ENCODE peak calls at places on chromosomes 12 and 14, in nine cellular contexts. P is Peyer's patch, D is PC-3, Y is mesendoderm, V is ovary, O is tibial nerve, C is colonic mucosa, Z is transverse colon, K is mammary epithelial cell. I is an unnamed sample.

GRCh38 chr12:30450872-30451271 is 244.8 kb downstream of the IPO8 start:
- DNase-seq in K (no peak), C (no peak), V (no peak), O (no peak), Z (no peak), P (no peak), Y (peak; percentile 14), D (peak; percentile 73), I (no peak)

GRCh38 chr14:63890553-63890952 is 37.7 kb downstream of the SYNE2 start:
- DNase-seq in P (no peak), Z (no peak), K (peak; percentile 35), O (no peak), D (no peak), C (no peak), Y (no peak), V (no peak), I (no peak)

GRCh38 chr14:92890830-92891598 is 31.9 kb upstream of the CHGA start:
- DNase-seq in P (no peak), O (no peak), D (peak; percentile 22), V (no peak), K (peak; percentile 29), Y (no peak), C (no peak), Z (no peak), I (peak; percentile 22)

GRCh38 chr12:116714175-116714574 is 23.7 kb downstream of the SPRING1 start:
- DNase-seq in P (no peak), Y (no peak), K (no peak), O (no peak), V (no peak), C (no peak), Z (no peak), D (no peak), I (no peak)

GRCh38 chr12:131266591-131267467 is 313.1 kb downstream of the ADGRD1 start:
- DNase-seq in Y (no peak), Z (no peak), D (no peak), K (no peak), O (no peak), P (no peak), C (no peak), V (no peak), I (no peak)

GRCh38 chr14:100532916-100533630 is 54.1 kb downstream of the BEGAIN start:
- DNase-seq in V (peak; percentile 76), D (no peak), C (peak; percentile 25), Z (no peak), Y (no peak), K (no peak), O (peak; percentile 60), P (peak; percentile 14), I (no peak)

GRCh38 chr12:94458882-94459772 is 540 bp downstream of the CEP83 start:
- DNase-seq in Z (no peak), C (no peak), K (peak; percentile 11), P (no peak), Y (peak; percentile 49), O (no peak), V (no peak), D (peak; percentile 16), I (peak; percentile 20)

GRCh38 chr12:38775457-38775856 is 129.9 kb downstream of the CPNE8 start:
- DNase-seq in Z (no peak), K (peak; percentile 25), V (no peak), C (no peak), Y (no peak), D (no peak), P (no peak), O (no peak), I (no peak)

GRCh38 chr14:81396108-81396507 is 4.0 kb downstream of the STON2 start:
- DNase-seq in C (no peak), O (no peak), Z (no peak), V (no peak), Y (peak; percentile 44), P (no peak), K (peak; percentile 83), D (peak; percentile 53), I (no peak)

GRCh38 chr14:49670475-49670874 is 17.5 kb downstream of the POLE2 start:
- DNase-seq in C (no peak), K (no peak), Y (no peak), Z (no peak), O (no peak), V (no peak), D (no peak), P (no peak), I (no peak)

GRCh38 chr14:58467575-58467974 is 40.1 kb downstream of the KIAA0586 start:
- DNase-seq in D (peak; percentile 38), C (no peak), K (no peak), V (no peak), P (no peak), O (no peak), Z (no peak), Y (no peak), I (no peak)

GRCh38 chr12:56020437-56021189 is at the start of gene IKZF4:
- DNase-seq in C (peak; percentile 57), O (no peak), Z (no peak), K (no peak), D (no peak), P (no peak), V (peak; percentile 87), Y (peak; percentile 89), I (no peak)

GRCh38 chr12:94191023-94191422 is 42.6 kb downstream of the PLXNC1 start:
- DNase-seq in V (no peak), Y (no peak), P (no peak), Z (no peak), O (no peak), D (no peak), C (no peak), K (no peak), I (no peak)

GRCh38 chr12:111488271-111488670 is 82.5 kb downstream of the SH2B3 start:
- DNase-seq in P (no peak), V (peak; percentile 75), O (no peak), C (no peak), Z (no peak), K (no peak), D (no peak), Y (no peak), I (no peak)

GRCh38 chr14:48584031-48584430 is 908.6 kb upstream of the MDGA2 start:
- DNase-seq in P (no peak), K (peak; percentile 37), D (peak; percentile 42), C (no peak), O (no peak), Y (no peak), V (no peak), Z (no peak), I (no peak)

GRCh38 chr12:124740691-124741137 is 123.0 kb downstream of the SCARB1 start:
- DNase-seq in O (no peak), P (no peak), Y (peak; percentile 65), C (no peak), D (peak; percentile 87), Z (peak; percentile 50), V (no peak), K (peak; percentile 83), I (peak; percentile 40)
- H3K4me1 ChIP-seq in O (peaks cover 18% of the 10 kb centered on the region), P (no peaks in the 10 kb centered on the region), Y (no peaks in the 10 kb centered on the region), C (no peaks in the 10 kb centered on the region), D (peaks cover 25% of the 10 kb centered on the region), Z (peaks cover 7% of the 10 kb centered on the region), V (peaks cover 9% of the 10 kb centered on the region), K (peaks cover 15% of the 10 kb centered on the region), I (no peaks in the 10 kb centered on the region)

DNA sequence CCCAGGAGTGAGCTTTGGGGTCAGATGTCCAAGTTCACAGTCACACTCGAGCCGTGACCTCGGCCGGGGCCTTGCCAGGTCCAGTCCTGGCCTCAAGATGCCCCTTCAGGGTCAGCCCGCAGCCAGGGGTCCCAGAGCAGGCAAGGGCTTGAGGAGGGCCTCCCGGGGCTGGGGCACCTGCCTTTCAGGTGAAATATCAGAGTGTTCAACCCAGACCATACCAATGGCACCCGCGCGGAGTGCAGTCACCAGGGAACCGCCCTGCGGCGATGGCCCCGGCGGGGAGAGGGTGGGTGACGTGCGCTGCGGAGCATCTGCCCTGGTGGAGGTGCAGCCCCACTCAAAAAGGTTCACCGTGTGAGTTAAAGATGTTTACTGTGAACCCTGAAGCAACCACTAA is 16.9 kb downstream of the LRCOL1 start:
- DNase-seq in O (no peak), D (no peak), Y (no peak), P (no peak), C (no peak), Z (no peak), V (no peak), K (no peak), I (no peak)
- H3K4me3 ChIP-seq in O (no peak overlapping the region), D (peak overlapping the region; percentile 60), Y (no peak overlapping the region), P (no peak overlapping the region), C (peak overlapping the region; percentile 19), Z (peak overlapping the region; percentile 11), V (no peak overlapping the region), K (peak overlapping the region; percentile 8), I (no peak overlapping the region)

GRCh38 chr14:64958201-64958600 is 13.9 kb downstream of the RAB15 start:
- DNase-seq in Y (no peak), P (no peak), V (no peak), D (no peak), K (no peak), Z (no peak), O (no peak), C (no peak), I (no peak)
- H3K4me1 ChIP-seq in Y (peaks cover 21% of the 10 kb centered on the region), P (no peaks in the 10 kb centered on the region), V (no peaks in the 10 kb centered on the region), D (no peaks in the 10 kb centered on the region), K (peaks cover 4% of the 10 kb centered on the region), Z (no peaks in the 10 kb centered on the region), O (no peaks in the 10 kb centered on the region), C (no peaks in the 10 kb centered on the region), I (no peaks in the 10 kb centered on the region)

DNA sequence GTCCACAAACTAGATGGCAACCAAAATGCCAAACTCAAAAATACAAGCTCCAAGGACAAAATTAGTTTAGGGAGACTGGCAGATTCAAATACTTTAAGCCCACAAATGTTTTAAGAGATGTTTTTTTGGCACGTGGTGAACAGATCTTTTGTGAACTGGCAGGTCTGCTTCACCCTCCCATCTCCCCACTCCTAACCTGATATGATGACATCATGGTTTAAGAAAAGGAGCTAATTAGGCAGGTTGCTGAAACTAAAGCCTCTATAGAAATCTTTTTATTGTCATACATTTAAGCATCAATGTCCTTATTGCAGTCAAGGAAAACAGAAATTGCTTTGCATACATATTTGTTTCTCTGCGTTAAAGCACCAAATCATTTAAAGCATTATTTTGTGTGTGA is 5.8 kb downstream of the LRIG3 start:
- DNase-seq in D (no peak), K (no peak), C (no peak), P (no peak), V (no peak), Y (no peak), O (no peak), Z (no peak), I (no peak)
- H3K4me3 ChIP-seq in D (no peak overlapping the region), K (no peak overlapping the region), C (no peak overlapping the region), P (no peak overlapping the region), V (no peak overlapping the region), Y (no peak overlapping the region), O (no peak overlapping the region), Z (no peak overlapping the region), I (no peak overlapping the region)

GRCh38 chr14:90676356-90676755 is 139.9 kb downstream of the TTC7B start:
- DNase-seq in Y (no peak), D (no peak), O (no peak), C (no peak), V (no peak), Z (no peak), P (no peak), K (no peak), I (no peak)
- H3K4me1 ChIP-seq in Y (no peaks in the 10 kb centered on the region), D (peaks cover 20% of the 10 kb centered on the region), O (peaks cover 14% of the 10 kb centered on the region), C (no peaks in the 10 kb centered on the region), V (no peaks in the 10 kb centered on the region), Z (peaks cover 5% of the 10 kb centered on the region), P (no peaks in the 10 kb centered on the region), K (peaks cover 16% of the 10 kb centered on the region), I (no peaks in the 10 kb centered on the region)

GRCh38 chr12:118058881-118059644 is 1.9 kb downstream of the WSB2 start:
- DNase-seq in Y (no peak), D (peak; percentile 70), P (no peak), Z (no peak), C (no peak), O (no peak), K (peak; percentile 39), V (no peak), I (no peak)
- H3K4me3 ChIP-seq in Y (no peak overlapping the region), D (peak overlapping the region; percentile 93), P (no peak overlapping the region), Z (no peak overlapping the region), C (no peak overlapping the region), O (no peak overlapping the region), K (no peak overlapping the region), V (no peak overlapping the region), I (no peak overlapping the region)